ENCODE peak calls at places on chromosomes 1 and 21, in four cellular contexts. L is neural progenitor cell, W is IMR-90, Z is tibial artery. M is an unnamed sample.

GRCh38 chr1:174920093-174920492 is 79.7 kb upstream of the CACYBP start:
- DNase-seq in Z (no peak), L (no peak), W (no peak), M (no peak)

GRCh38 chr1:231632119-231632518 is 5.5 kb downstream of the DISC1 start:
- DNase-seq in Z (no peak), W (no peak), L (no peak), M (peak; percentile 25)

GRCh38 chr1:70504176-70504820 is 93.2 kb downstream of the CTH start:
- DNase-seq in W (no peak), Z (no peak), L (no peak), M (no peak)

GRCh38 chr1:41627491-41628280 is 143.2 kb upstream of the EDN2 start:
- DNase-seq in Z (no peak), W (no peak), L (no peak), M (peak; percentile 27)

GRCh38 chr1:40781614-40781971 is 2.0 kb upstream of the KCNQ4 start:
- DNase-seq in L (no peak), W (no peak), Z (no peak), M (no peak)

GRCh38 chr1:230263573-230264195 is 162.4 kb downstream of the PGBD5 start:
- DNase-seq in W (no peak), L (no peak), Z (peak; percentile 48), M (no peak)

GRCh38 chr1:193313354-193314140 is 127.1 kb upstream of the B3GALT2 start:
- DNase-seq in W (no peak), Z (no peak), L (no peak), M (no peak)

GRCh38 chr1:48967318-48967717 is 190.6 kb upstream of the BEND5 start:
- DNase-seq in W (no peak), Z (no peak), L (no peak), M (no peak)

GRCh38 chr1:8040586-8040985 is 14.5 kb upstream of the ERRFI1 start:
- DNase-seq in W (peak; percentile 99), L (no peak), Z (peak; percentile 90), M (peak; percentile 93)

GRCh38 chr1:14820320-14821085 is 222.0 kb downstream of the KAZN start:
- DNase-seq in W (no peak), L (no peak), Z (no peak), M (no peak)

GRCh38 chr21:34988139-34988538 is 61.0 kb downstream of the RUNX1 start:
- DNase-seq in L (no peak), Z (no peak), W (no peak), M (no peak)

GRCh38 chr1:210687582-210688279 is 359.0 kb downstream of the HHAT start:
- DNase-seq in W (peak; percentile 12), L (no peak), Z (no peak), M (no peak)

GRCh38 chr1:168759077-168759476 is 30.1 kb upstream of the DPT start:
- DNase-seq in L (no peak), W (no peak), Z (no peak), M (no peak)

GRCh38 chr1:159171254-159171687 is at the start of gene CADM3:
- DNase-seq in W (no peak), Z (no peak), L (peak; percentile 83), M (no peak)

GRCh38 chr1:84635261-84635848 is 54.9 kb downstream of the SSX2IP start:
- DNase-seq in Z (no peak), W (no peak), L (no peak), M (no peak)

GRCh38 chr1:222976453-222976852 is 161.6 kb downstream of the DISP1 start:
- DNase-seq in W (no peak), Z (no peak), L (no peak), M (no peak)

GRCh38 chr1:238061967-238062613 is 171.4 kb upstream of the ZP4 start:
- DNase-seq in L (no peak), W (peak; percentile 29), Z (no peak), M (peak; percentile 67)

GRCh38 chr1:172642970-172643369 is 15.9 kb upstream of the FASLG start:
- DNase-seq in W (no peak), L (no peak), Z (no peak), M (no peak)

GRCh38 chr1:21961799-21962198 is 15.0 kb upstream of the CELA3B start:
- DNase-seq in L (no peak), W (no peak), Z (no peak), M (no peak)

GRCh38 chr1:153944005-153944821 is 2.3 kb downstream of the DENND4B start:
- DNase-seq in Z (no peak), L (no peak), W (no peak), M (no peak)

GRCh38 chr21:43640437-43640836 is 18.9 kb downstream of the HSF2BP start:
- DNase-seq in Z (no peak), L (no peak), W (no peak), M (no peak)

GRCh38 chr21:43020771-43021170 is 46.4 kb downstream of the PKNOX1 start:
- DNase-seq in W (no peak), L (no peak), Z (no peak), M (no peak)

GRCh38 chr1:162557536-162557935 is 4.0 kb upstream of the UAP1 start:
- DNase-seq in Z (no peak), L (no peak), W (no peak), M (no peak)

GRCh38 chr1:43779805-43780403 is 72.6 kb downstream of the ST3GAL3 start:
- DNase-seq in Z (no peak), L (no peak), W (no peak), M (no peak)

GRCh38 chr1:16143566-16144324 is 12.1 kb downstream of the EPHA2 start:
- DNase-seq in W (no peak), Z (no peak), L (no peak), M (peak; percentile 86)

GRCh38 chr1:26894263-26894662 is 4.2 kb upstream of the GPN2 start:
- DNase-seq in L (no peak), Z (no peak), W (no peak), M (peak; percentile 74)

GRCh38 chr1:172326171-172326570 is 94.3 kb upstream of the C1orf105 start:
- DNase-seq in Z (no peak), W (peak; percentile 35), L (no peak), M (no peak)

GRCh38 chr1:33824971-33825370 is 38.9 kb upstream of the HMGB4 start:
- DNase-seq in L (no peak), Z (no peak), W (no peak), M (no peak)

GRCh38 chr1:156658945-156659574 is 17.1 kb downstream of the BCAN start:
- DNase-seq in L (no peak), W (no peak), Z (no peak), M (no peak)

GRCh38 chr1:41661428-41662060 is 177.1 kb upstream of the EDN2 start:
- DNase-seq in Z (no peak), L (no peak), W (no peak), M (no peak)

GRCh38 chr21:45573452-45574035 is 31.3 kb upstream of the SLC19A1 start:
- DNase-seq in Z (no peak), L (no peak), W (no peak), M (no peak)

GRCh38 chr21:46054031-46054430 is 43.9 kb upstream of the COL6A2 start:
- DNase-seq in L (no peak), W (no peak), Z (no peak), M (no peak)

GRCh38 chr1:94250341-94250740 is 13.0 kb upstream of the ARHGAP29 start:
- DNase-seq in W (no peak), Z (no peak), L (no peak), M (peak; percentile 51)

GRCh38 chr1:168391759-168392681 is 111.3 kb downstream of the TBX19 start:
- DNase-seq in W (no peak), L (no peak), Z (no peak), M (no peak)

GRCh38 chr1:108962681-108963051 is 618 bp downstream of the CLCC1 start:
- DNase-seq in L (no peak), W (peak; percentile 6), Z (no peak), M (no peak)

GRCh38 chr1:230834292-230834691 is 34.0 kb downstream of the C1orf198 start:
- DNase-seq in L (no peak), W (no peak), Z (no peak), M (no peak)

GRCh38 chr1:156502749-156503671 is 2.4 kb upstream of the MEF2D start:
- DNase-seq in Z (peak; percentile 96), W (peak; percentile 98), L (no peak), M (peak; percentile 92)

GRCh38 chr1:197672347-197672746 is 102.9 kb downstream of the DENND1B start:
- DNase-seq in L (no peak), W (no peak), Z (no peak), M (no peak)

GRCh38 chr1:197674286-197674685 is 101.0 kb downstream of the DENND1B start:
- DNase-seq in Z (no peak), L (peak; percentile 77), W (no peak), M (no peak)

GRCh38 chr1:197677313-197677712 is 98.0 kb downstream of the DENND1B start:
- DNase-seq in W (no peak), L (no peak), Z (no peak), M (no peak)

GRCh38 chr1:197677752-197678295 is 97.5 kb downstream of the DENND1B start:
- DNase-seq in L (peak; percentile 11), W (no peak), Z (no peak), M (no peak)

GRCh38 chr1:197675475-197676324 is 99.6 kb downstream of the DENND1B start:
- DNase-seq in W (peak; percentile 22), L (peak; percentile 29), Z (peak; percentile 62), M (peak; percentile 22)
- H3K4me1 ChIP-seq in W (peaks cover 7% of the 10 kb centered on the region), L (peaks cover 46% of the 10 kb centered on the region), Z (peaks cover 9% of the 10 kb centered on the region), M (peaks cover 7% of the 10 kb centered on the region)

DNA sequence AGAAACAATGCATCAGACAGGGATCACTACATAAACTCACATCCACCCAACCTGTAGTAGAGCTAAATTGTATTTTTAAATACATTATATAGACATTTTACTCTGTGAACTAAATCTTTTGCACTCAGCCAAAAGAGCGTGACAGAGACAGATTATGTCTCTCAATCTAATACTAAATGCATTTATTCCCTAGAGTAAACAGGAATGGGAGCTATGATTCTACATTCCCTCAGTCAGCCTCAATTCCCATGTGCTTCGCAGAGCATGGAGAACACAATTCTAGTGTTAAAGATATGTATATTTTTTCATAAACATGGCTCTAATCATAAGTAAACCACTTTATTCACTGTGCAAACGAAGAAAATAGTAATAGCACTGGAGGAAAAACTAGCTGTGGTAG is 16.5 kb downstream of the PIGK start:
- DNase-seq in Z (no peak), L (no peak), W (no peak), M (no peak)
- H3K27ac ChIP-seq in Z (peak overlapping the region; percentile 47), L (no peak overlapping the region), W (no peak overlapping the region), M (no peak overlapping the region)

GRCh38 chr1:197917813-197918646 is 858 bp downstream of the LHX9 start:
- DNase-seq in W (no peak), L (peak; percentile 64), Z (peak; percentile 64), M (no peak)
- H3K4me1 ChIP-seq in W (peaks cover 2% of the 10 kb centered on the region), L (peaks cover 80% of the 10 kb centered on the region), Z (peaks cover 51% of the 10 kb centered on the region), M (peaks cover 5% of the 10 kb centered on the region)

GRCh38 chr21:38652396-38652795 is 153.3 kb upstream of the ETS2 start:
- DNase-seq in L (no peak), W (no peak), Z (no peak), M (no peak)
- H3K27ac ChIP-seq in L (no peak overlapping the region), W (no peak overlapping the region), Z (no peak overlapping the region), M (no peak overlapping the region)